ENCODE peak calls at places on chromosomes 16 and 17, in eight cellular contexts. I is effector memory CD4-positive, alpha-beta T cell; O is heart left ventricle; K is iPS DF 6.9; U is lung; A is A549; F is GM23248; M is body of pancreas. H is an unnamed sample.

GRCh38 chr16:47503936-47504335 is 42.8 kb downstream of the PHKB start:
- DNase-seq in K (no peak), U (no peak), I (no peak), M (no peak), A (no peak), O (no peak), F (peak; percentile 43), H (no peak)

GRCh38 chr17:77036841-77037381 is 103.9 kb upstream of the SEC14L1 start:
- DNase-seq in K (no peak), F (no peak), A (no peak), M (no peak), O (peak; percentile 40), I (no peak), U (no peak), H (peak; percentile 26)

GRCh38 chr16:56606688-56607618 is 1.4 kb upstream of the MT2A start:
- DNase-seq in I (no peak), U (peak; percentile 79), F (peak; percentile 98), O (peak; percentile 68), M (peak; percentile 70), K (no peak), A (peak; percentile 91), H (no peak)

GRCh38 chr17:33322063-33322462 is 29.0 kb upstream of the ASIC2 start:
- DNase-seq in O (no peak), F (peak; percentile 58), I (no peak), M (no peak), A (no peak), U (no peak), K (no peak), H (no peak)

GRCh38 chr17:16100737-16101400 is 101.2 kb downstream of the TTC19 start:
- DNase-seq in A (no peak), M (no peak), I (no peak), O (no peak), F (no peak), U (no peak), K (no peak), H (peak; percentile 56)

GRCh38 chr17:16933317-16934132 is 38.4 kb downstream of the TNFRSF13B start:
- DNase-seq in U (no peak), O (no peak), F (no peak), K (no peak), I (no peak), M (no peak), A (no peak), H (no peak)

GRCh38 chr17:57530508-57530907 is 214.6 kb downstream of the CCDC182 start:
- DNase-seq in O (no peak), K (no peak), M (no peak), A (no peak), U (no peak), I (no peak), F (peak; percentile 11), H (no peak)

GRCh38 chr17:40355123-40355803 is 9.3 kb downstream of the GJD3 start:
- DNase-seq in I (peak; percentile 52), M (peak; percentile 70), F (peak; percentile 59), U (peak; percentile 76), O (peak; percentile 79), K (no peak), A (peak; percentile 77), H (peak; percentile 70)

GRCh38 chr16:75011634-75012307 is 12.9 kb downstream of the ZNRF1 start:
- DNase-seq in M (no peak), U (no peak), K (no peak), A (peak; percentile 59), I (peak; percentile 27), O (no peak), F (peak; percentile 93), H (no peak)

GRCh38 chr17:40019140-40019991 is 4.1 kb downstream of the CSF3 start:
- DNase-seq in O (no peak), I (no peak), K (no peak), U (no peak), M (no peak), F (peak; percentile 87), A (no peak), H (peak; percentile 84)

GRCh38 chr17:48729335-48730239 is 1.0 kb upstream of the HOXB13 start:
- DNase-seq in K (no peak), A (no peak), M (no peak), F (no peak), U (no peak), O (no peak), I (no peak), H (no peak)

GRCh38 chr17:1485748-1486376 is 6.6 kb downstream of the MYO1C start:
- DNase-seq in F (peak; percentile 86), O (peak; percentile 84), U (peak; percentile 62), A (peak; percentile 74), K (no peak), I (peak; percentile 63), M (peak; percentile 68), H (peak; percentile 69)

GRCh38 chr17:40122944-40123810 is 1.4 kb downstream of the MSL1 start:
- DNase-seq in O (peak; percentile 60), K (no peak), A (peak; percentile 72), U (peak; percentile 55), F (peak; percentile 65), I (no peak), M (peak; percentile 65), H (peak; percentile 73)

GRCh38 chr16:8848939-8849391 is 19.8 kb downstream of the CARHSP1 start:
- DNase-seq in A (no peak), K (no peak), F (peak; percentile 94), U (no peak), O (no peak), I (no peak), M (no peak), H (no peak)

GRCh38 chr17:42675984-42676423 is 790 bp downstream of the PLEKHH3 start:
- DNase-seq in K (no peak), A (peak; percentile 47), O (peak; percentile 72), F (peak; percentile 76), M (peak; percentile 76), I (no peak), U (no peak), H (peak; percentile 60)

GRCh38 chr17:20270336-20270735 is 197.0 kb downstream of the LGALS9B start:
- DNase-seq in U (no peak), O (no peak), K (no peak), I (no peak), M (no peak), A (no peak), F (no peak), H (no peak)

GRCh38 chr17:76414334-76415295 is 30.2 kb downstream of the SPHK1 start:
- DNase-seq in M (peak; percentile 76), I (no peak), U (no peak), A (no peak), O (peak; percentile 92), F (peak; percentile 51), K (no peak), H (peak; percentile 81)

GRCh38 chr17:19738757-19739156 is 9.3 kb downstream of the ALDH3A1 start:
- DNase-seq in K (no peak), M (no peak), O (no peak), F (no peak), I (no peak), U (no peak), A (no peak), H (no peak)

GRCh38 chr16:84055366-84055765 is 12.8 kb upstream of the SLC38A8 start:
- DNase-seq in I (no peak), O (peak; percentile 71), A (no peak), M (peak; percentile 66), F (no peak), K (no peak), U (no peak), H (peak; percentile 16)

GRCh38 chr17:21522755-21523154 is 146.6 kb downstream of the KCNJ12 start:
- DNase-seq in I (no peak), A (no peak), K (no peak), U (no peak), O (no peak), M (no peak), F (no peak), H (no peak)

DNA sequence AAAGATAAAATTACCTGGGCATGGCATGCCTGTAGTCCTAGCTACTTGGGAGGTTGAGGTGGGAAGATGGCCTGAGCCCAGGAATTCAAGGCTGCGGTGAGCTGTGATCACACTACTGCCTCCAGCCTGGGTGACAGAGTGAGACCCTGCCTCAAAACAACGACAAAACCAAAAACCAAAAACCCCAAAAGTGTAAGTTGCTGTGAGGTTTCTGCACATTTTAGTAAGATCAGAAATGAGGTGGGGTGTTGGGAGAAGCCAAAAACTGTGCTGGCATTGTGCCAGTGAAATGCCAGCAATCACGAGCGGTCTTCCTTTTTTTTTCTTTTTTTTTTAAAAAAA is 114.6 kb downstream of the PITPNC1 start:
- DNase-seq in I (no peak), U (no peak), M (peak; percentile 30), K (no peak), A (no peak), F (no peak), O (no peak), H (no peak)
- H3K27ac ChIP-seq in I (no peak overlapping the region), U (peak overlapping the region; percentile 33), M (peak overlapping the region; percentile 85), K (no peak overlapping the region), A (peak overlapping the region; percentile 67), F (peak overlapping the region; percentile 64), O (no peak overlapping the region), H (no peak overlapping the region)

DNA sequence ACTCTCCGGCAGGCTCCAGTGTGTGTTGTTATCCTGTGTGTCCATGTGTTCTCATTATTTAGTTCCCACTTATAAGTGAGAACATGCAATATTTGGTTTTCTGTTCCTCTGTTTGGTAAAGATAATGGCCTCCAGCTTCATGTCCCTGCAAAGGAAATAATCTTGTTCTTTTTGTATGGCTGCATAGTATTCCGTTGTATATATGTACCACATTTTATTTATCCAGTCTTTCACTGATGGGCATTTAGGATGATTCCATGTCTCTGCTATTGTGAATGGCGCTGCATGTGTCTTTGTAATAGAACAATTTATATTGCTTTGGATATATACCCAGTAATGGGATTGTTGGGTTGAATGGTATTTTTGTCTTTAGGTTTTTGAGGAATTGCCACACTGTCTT is 807.3 kb upstream of the CA10 start:
- DNase-seq in K (no peak), O (no peak), F (no peak), U (no peak), M (no peak), I (no peak), A (no peak), H (no peak)
- H3K9me3 ChIP-seq in K (no peaks in the 10 kb centered on the region), O (no peaks in the 10 kb centered on the region), F (no peaks in the 10 kb centered on the region), U (no peaks in the 10 kb centered on the region), M (no peaks in the 10 kb centered on the region), I (no peaks in the 10 kb centered on the region), A (no peaks in the 10 kb centered on the region), H (no peaks in the 10 kb centered on the region)

GRCh38 chr17:36640836-36641235 is 39.5 kb downstream of the MRM1 start:
- DNase-seq in O (no peak), F (no peak), M (no peak), K (no peak), U (no peak), A (no peak), I (no peak), H (no peak)
- H3K4me3 ChIP-seq in O (no peak overlapping the region), F (no peak overlapping the region), M (no peak overlapping the region), K (no peak overlapping the region), U (no peak overlapping the region), A (no peak overlapping the region), I (no peak overlapping the region), H (no peak overlapping the region)

GRCh38 chr17:75241143-75241430 is 20.3 kb downstream of the GGA3 start:
- DNase-seq in O (no peak), I (no peak), A (no peak), F (peak; percentile 17), U (no peak), K (no peak), M (no peak), H (no peak)
- H3K27ac ChIP-seq in O (no peak overlapping the region), I (no peak overlapping the region), A (no peak overlapping the region), F (peak overlapping the region; percentile 50), U (no peak overlapping the region), K (no peak overlapping the region), M (no peak overlapping the region), H (no peak overlapping the region)

H was measured in cardiac muscle cell.